ENCODE peak calls at places on chromosomes 12 and 14, in seven cellular contexts. A is stimulated activated CD4-positive, alpha-beta T cell treated with anti-CD3 and anti-CD28 coated beads, Interleukin-4, amount 100 ng/mL, for 24 hours; F is skeletal muscle cell; E is T follicular helper cell; R is tibial nerve; Q is thoracic aorta; Y is mucosa of descending colon. N is an unnamed sample.

GRCh38 chr14:50828738-50829471 is 2.1 kb downstream of the NIN start:
- DNase-seq in A (no peak), F (no peak), E (no peak), R (no peak), Q (no peak), Y (no peak), N (no peak)

GRCh38 chr14:100392266-100392850 is 69.2 kb downstream of the SLC25A47 start:
- DNase-seq in A (no peak), F (no peak), E (no peak), R (no peak), Q (no peak), Y (no peak), N (no peak)

GRCh38 chr14:98580131-98580678 is 691.8 kb downstream of the BCL11B start:
- DNase-seq in A (peak), F (no peak), E (no peak), R (no peak), Q (no peak), Y (no peak), N (no peak)

GRCh38 chr12:81255456-81255855 is 177.6 kb downstream of the ACSS3 start:
- DNase-seq in A (no peak), F (no peak), E (no peak), R (no peak), Q (no peak), Y (peak), N (no peak)

GRCh38 chr12:83664650-83665049 is 977.9 kb downstream of the TMTC2 start:
- DNase-seq in A (no peak), F (no peak), E (no peak), R (no peak), Q (no peak), Y (no peak), N (no peak)

GRCh38 chr12:48037267-48037915 is 33.1 kb upstream of the COL2A1 start:
- DNase-seq in A (no peak), F (no peak), E (no peak), R (no peak), Q (no peak), Y (no peak), N (no peak)

GRCh38 chr12:67457136-67457535 is 188.0 kb downstream of the CAND1 start:
- DNase-seq in A (no peak), F (no peak), E (no peak), R (no peak), Q (no peak), Y (no peak), N (no peak)

GRCh38 chr14:103887170-103887501 is 39.8 kb upstream of the PPP1R13B start:
- DNase-seq in A (no peak), F (no peak), E (no peak), R (no peak), Q (no peak), Y (no peak), N (no peak)

GRCh38 chr12:68340404-68341270 is 8.5 kb upstream of the MDM1 start:
- DNase-seq in A (no peak), F (no peak), E (no peak), R (no peak), Q (no peak), Y (no peak), N (no peak)

GRCh38 chr14:93337143-93337753 is 4.4 kb upstream of the BTBD7 start:
- DNase-seq in A (peak), F (no peak), E (no peak), R (no peak), Q (no peak), Y (no peak), N (no peak)

GRCh38 chr12:131245564-131246355 is 292.1 kb downstream of the ADGRD1 start:
- DNase-seq in A (no peak), F (no peak), E (no peak), R (no peak), Q (no peak), Y (no peak), N (no peak)

GRCh38 chr12:72313757-72314270 is 41.6 kb downstream of the TRHDE start:
- DNase-seq in A (no peak), F (no peak), E (no peak), R (no peak), Q (no peak), Y (no peak), N (no peak)

GRCh38 chr12:128853321-128854197 is at the start of gene GLT1D1:
- DNase-seq in A (no peak), F (no peak), E (no peak), R (no peak), Q (no peak), Y (no peak), N (no peak)

GRCh38 chr14:77889971-77890442 is 90.1 kb downstream of the ADCK1 start:
- DNase-seq in A (no peak), F (peak), E (no peak), R (no peak), Q (no peak), Y (no peak), N (no peak)

GRCh38 chr14:56138987-56139386 is 20.8 kb downstream of the PELI2 start:
- DNase-seq in A (no peak), F (no peak), E (no peak), R (no peak), Q (no peak), Y (no peak), N (no peak)

GRCh38 chr14:75240781-75241180 is 37.8 kb upstream of the FOS start:
- DNase-seq in A (no peak), F (no peak), E (no peak), R (no peak), Q (no peak), Y (no peak), N (no peak)

GRCh38 chr12:90028620-90029051 is 320.0 kb upstream of the ATP2B1 start:
- DNase-seq in A (no peak), F (no peak), E (no peak), R (no peak), Q (no peak), Y (no peak), N (no peak)

GRCh38 chr14:87334997-87335675 is 657.8 kb downstream of the GALC start:
- DNase-seq in A (no peak), F (no peak), E (no peak), R (no peak), Q (no peak), Y (no peak), N (no peak)

GRCh38 chr12:108390495-108391203 is 51.5 kb upstream of the CMKLR1 start:
- DNase-seq in A (no peak), F (no peak), E (no peak), R (no peak), Q (no peak), Y (no peak), N (no peak)